ENCODE peak calls at places on chromosome 16, in five cellular contexts. One of them, this sample, is unnamed.

GRCh38 chr16:89031715-89032659 is 55.0 kb upstream of the CBFA2T3 start:
- DNase-seq in H1: no peak
- DNase-seq in K562: no peak
- DNase-seq in HepG2: no peak
- DNase-seq in GM12878: peak; percentile 71
- DNase-seq in this sample: no peak

GRCh38 chr16:54361813-54362212 is 75.2 kb upstream of the IRX3 start:
- DNase-seq in H1: no peak
- DNase-seq in K562: no peak
- DNase-seq in HepG2: no peak
- DNase-seq in GM12878: no peak
- DNase-seq in this sample: peak; percentile 53

GRCh38 chr16:26765087-26765486 is 301.6 kb upstream of the C16orf82 start:
- DNase-seq in H1: peak; percentile 49
- DNase-seq in K562: peak; percentile 28
- DNase-seq in HepG2: peak; percentile 13
- DNase-seq in GM12878: no peak
- DNase-seq in this sample: peak; percentile 22

GRCh38 chr16:22739077-22739476 is 74.9 kb upstream of the HS3ST2 start:
- DNase-seq in H1: no peak
- DNase-seq in K562: no peak
- DNase-seq in HepG2: no peak
- DNase-seq in GM12878: no peak
- DNase-seq in this sample: no peak

GRCh38 chr16:59698341-59698979 is 964.3 kb upstream of the GOT2 start:
- DNase-seq in H1: no peak
- DNase-seq in K562: no peak
- DNase-seq in HepG2: no peak
- DNase-seq in GM12878: no peak
- DNase-seq in this sample: no peak

GRCh38 chr16:48053346-48053745 is 102.4 kb downstream of the ABCC12 start:
- DNase-seq in H1: peak; percentile 51
- DNase-seq in K562: no peak
- DNase-seq in HepG2: no peak
- DNase-seq in GM12878: no peak
- DNase-seq in this sample: peak; percentile 77

GRCh38 chr16:66881014-66881417 is 701 bp downstream of the PDP2 start:
- DNase-seq in H1: no peak
- DNase-seq in K562: no peak
- DNase-seq in HepG2: no peak
- DNase-seq in GM12878: no peak
- DNase-seq in this sample: peak; percentile 31

GRCh38 chr16:20620770-20621169 is 44.6 kb upstream of the ACSM2B start:
- DNase-seq in H1: no peak
- DNase-seq in K562: no peak
- DNase-seq in HepG2: no peak
- DNase-seq in GM12878: no peak
- DNase-seq in this sample: no peak

GRCh38 chr16:24689128-24689527 is 40.3 kb upstream of the TNRC6A start:
- DNase-seq in H1: no peak
- DNase-seq in K562: peak; percentile 42
- DNase-seq in HepG2: peak; percentile 53
- DNase-seq in GM12878: no peak
- DNase-seq in this sample: peak; percentile 78

GRCh38 chr16:12999368-12999767 is 98.0 kb downstream of the SHISA9 start:
- DNase-seq in H1: no peak
- DNase-seq in K562: no peak
- DNase-seq in HepG2: no peak
- DNase-seq in GM12878: no peak
- DNase-seq in this sample: no peak

GRCh38 chr16:48350716-48351115 is 34.5 kb downstream of the SIAH1 start:
- DNase-seq in H1: no peak
- DNase-seq in K562: no peak
- DNase-seq in HepG2: no peak
- DNase-seq in GM12878: no peak
- DNase-seq in this sample: no peak

GRCh38 chr16:50190292-50190691 is 37.2 kb downstream of the TENT4B start:
- DNase-seq in H1: no peak
- DNase-seq in K562: no peak
- DNase-seq in HepG2: no peak
- DNase-seq in GM12878: no peak
- DNase-seq in this sample: no peak

GRCh38 chr16:17228048-17228707 is 242.6 kb downstream of the XYLT1 start:
- DNase-seq in H1: no peak
- DNase-seq in K562: peak; percentile 35
- DNase-seq in HepG2: no peak
- DNase-seq in GM12878: no peak
- DNase-seq in this sample: no peak

GRCh38 chr16:745739-746138 is 4.9 kb upstream of the CIAO3 start:
- DNase-seq in H1: peak; percentile 85
- DNase-seq in K562: peak; percentile 77
- DNase-seq in HepG2: no peak
- DNase-seq in GM12878: no peak
- DNase-seq in this sample: peak; percentile 91

GRCh38 chr16:89308391-89309333 is 91.2 kb downstream of the ZNF778 start:
- DNase-seq in H1: peak; percentile 90
- DNase-seq in K562: peak; percentile 32
- DNase-seq in HepG2: no peak
- DNase-seq in GM12878: no peak
- DNase-seq in this sample: peak; percentile 86

GRCh38 chr16:80924372-80924978 is 82.2 kb downstream of the CMC2 start:
- DNase-seq in H1: peak; percentile 88
- DNase-seq in K562: peak; percentile 63
- DNase-seq in HepG2: peak; percentile 54
- DNase-seq in GM12878: no peak
- DNase-seq in this sample: peak; percentile 90

GRCh38 chr16:79542196-79542859 is 58.2 kb downstream of the MAF start:
- DNase-seq in H1: no peak
- DNase-seq in K562: no peak
- DNase-seq in HepG2: no peak
- DNase-seq in GM12878: no peak
- DNase-seq in this sample: no peak

GRCh38 chr16:89738072-89738377 is 16.7 kb downstream of the ZNF276 start:
- DNase-seq in H1: no peak
- DNase-seq in K562: no peak
- DNase-seq in HepG2: no peak
- DNase-seq in GM12878: no peak
- DNase-seq in this sample: no peak

GRCh38 chr16:79690159-79690558 is 89.6 kb upstream of the MAF start:
- DNase-seq in H1: no peak
- DNase-seq in K562: no peak
- DNase-seq in HepG2: no peak
- DNase-seq in GM12878: no peak
- DNase-seq in this sample: no peak

GRCh38 chr16:46883353-46883689 is 841 bp upstream of the GPT2 start:
- DNase-seq in H1: no peak
- DNase-seq in K562: no peak
- DNase-seq in HepG2: peak; percentile 97
- DNase-seq in GM12878: no peak
- DNase-seq in this sample: no peak

GRCh38 chr16:54282202-54282922 is 4.2 kb downstream of the IRX3 start:
- DNase-seq in H1: peak; percentile 84
- DNase-seq in K562: peak; percentile 73
- DNase-seq in HepG2: no peak
- DNase-seq in GM12878: no peak
- DNase-seq in this sample: peak; percentile 81

GRCh38 chr16:81136331-81137011 is 40.3 kb upstream of the GCSH start:
- DNase-seq in H1: no peak
- DNase-seq in K562: no peak
- DNase-seq in HepG2: no peak
- DNase-seq in GM12878: no peak
- DNase-seq in this sample: no peak

GRCh38 chr16:1048442-1049112 is 24.0 kb upstream of the SSTR5 start:
- DNase-seq in H1: peak; percentile 81
- DNase-seq in K562: peak; percentile 72
- DNase-seq in HepG2: peak; percentile 14
- DNase-seq in GM12878: no peak
- DNase-seq in this sample: peak; percentile 93

GRCh38 chr16:30619643-30620042 is 9.5 kb upstream of the ZNF689 start:
- DNase-seq in H1: no peak
- DNase-seq in K562: no peak
- DNase-seq in HepG2: no peak
- DNase-seq in GM12878: no peak
- DNase-seq in this sample: no peak

GRCh38 chr16:23575834-23576233 is 18.3 kb downstream of the UBFD1 start:
- DNase-seq in H1: no peak
- DNase-seq in K562: no peak
- DNase-seq in HepG2: no peak
- DNase-seq in GM12878: no peak
- DNase-seq in this sample: peak; percentile 20

GRCh38 chr16:971582-971905 is 760 bp upstream of the LMF1 start:
- DNase-seq in H1: no peak
- DNase-seq in K562: no peak
- DNase-seq in HepG2: no peak
- DNase-seq in GM12878: no peak
- DNase-seq in this sample: no peak

GRCh38 chr16:31508706-31509523 is 724 bp upstream of the RUSF1 start:
- DNase-seq in H1: no peak
- DNase-seq in K562: peak; percentile 72
- DNase-seq in HepG2: peak; percentile 23
- DNase-seq in GM12878: no peak
- DNase-seq in this sample: no peak

GRCh38 chr16:77961811-77962210 is 60.5 kb upstream of the CLEC3A start:
- DNase-seq in H1: no peak
- DNase-seq in K562: no peak
- DNase-seq in HepG2: no peak
- DNase-seq in GM12878: no peak
- DNase-seq in this sample: no peak

GRCh38 chr16:4682084-4682581 is 11.2 kb upstream of the NUDT16L1 start:
- DNase-seq in H1: no peak
- DNase-seq in K562: no peak
- DNase-seq in HepG2: no peak
- DNase-seq in GM12878: no peak
- DNase-seq in this sample: no peak

GRCh38 chr16:80197790-80198201 is 343.0 kb upstream of the DYNLRB2 start:
- DNase-seq in H1: no peak
- DNase-seq in K562: no peak
- DNase-seq in HepG2: peak; percentile 79
- DNase-seq in GM12878: no peak
- DNase-seq in this sample: no peak

GRCh38 chr16:66741131-66741900 is 10.1 kb downstream of the DYNC1LI2 start:
- DNase-seq in H1: no peak
- DNase-seq in K562: peak; percentile 35
- DNase-seq in HepG2: peak; percentile 20
- DNase-seq in GM12878: no peak
- DNase-seq in this sample: no peak

DNA sequence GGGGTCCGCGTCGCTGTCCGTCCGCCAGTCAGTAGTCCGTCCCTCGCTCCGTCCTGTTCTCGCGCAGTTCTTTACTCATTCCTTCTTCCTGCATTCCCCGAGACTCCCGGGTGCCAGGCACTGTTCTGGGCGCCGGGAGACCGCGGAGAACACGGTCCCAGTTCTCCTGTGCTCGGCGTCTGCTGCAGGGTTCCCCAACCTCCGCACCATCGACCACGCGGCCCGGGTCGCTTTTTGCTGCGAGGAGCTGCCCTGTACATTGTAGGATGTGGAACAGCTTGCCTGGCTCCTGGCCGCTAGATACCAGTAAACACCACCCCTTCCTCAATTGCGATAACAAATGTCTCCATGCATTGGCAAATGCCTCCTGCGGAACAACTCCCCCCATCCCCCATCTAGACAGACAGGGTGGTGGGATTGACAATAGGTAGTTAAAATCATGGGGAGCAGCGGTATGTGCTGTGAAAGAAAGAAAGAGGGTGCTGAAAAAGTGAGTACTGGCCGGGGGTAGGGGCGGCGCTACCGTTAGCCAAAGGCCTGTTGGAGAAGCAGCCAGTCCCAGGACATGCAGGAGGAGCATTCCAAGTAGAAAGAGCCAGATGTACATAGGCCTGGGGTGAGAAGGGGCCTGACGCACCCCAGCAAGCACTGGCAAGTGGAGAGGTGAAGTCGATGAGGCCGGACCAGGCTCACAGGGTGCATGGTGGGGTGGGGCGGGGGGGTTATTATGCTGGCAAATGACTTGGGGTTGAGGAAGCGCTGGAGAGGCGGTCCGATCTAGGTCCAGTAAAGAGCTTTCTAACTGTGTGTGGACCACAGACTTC is 655 bp downstream of the TRAF7 start:
- DNase-seq in H1: no peak
- DNase-seq in K562: peak; percentile 39
- DNase-seq in HepG2: peak; percentile 39
- DNase-seq in GM12878: no peak
- DNase-seq in this sample: peak; percentile 56
- H2AFZ ChIP-seq in H1: no peak overlapping the region
- H2AFZ ChIP-seq in K562: peak overlapping the region; percentile 52
- H2AFZ ChIP-seq in HepG2: no peak overlapping the region
- H2AFZ ChIP-seq in GM12878: no peak overlapping the region
- H2AFZ ChIP-seq in this sample: no peak overlapping the region

DNA sequence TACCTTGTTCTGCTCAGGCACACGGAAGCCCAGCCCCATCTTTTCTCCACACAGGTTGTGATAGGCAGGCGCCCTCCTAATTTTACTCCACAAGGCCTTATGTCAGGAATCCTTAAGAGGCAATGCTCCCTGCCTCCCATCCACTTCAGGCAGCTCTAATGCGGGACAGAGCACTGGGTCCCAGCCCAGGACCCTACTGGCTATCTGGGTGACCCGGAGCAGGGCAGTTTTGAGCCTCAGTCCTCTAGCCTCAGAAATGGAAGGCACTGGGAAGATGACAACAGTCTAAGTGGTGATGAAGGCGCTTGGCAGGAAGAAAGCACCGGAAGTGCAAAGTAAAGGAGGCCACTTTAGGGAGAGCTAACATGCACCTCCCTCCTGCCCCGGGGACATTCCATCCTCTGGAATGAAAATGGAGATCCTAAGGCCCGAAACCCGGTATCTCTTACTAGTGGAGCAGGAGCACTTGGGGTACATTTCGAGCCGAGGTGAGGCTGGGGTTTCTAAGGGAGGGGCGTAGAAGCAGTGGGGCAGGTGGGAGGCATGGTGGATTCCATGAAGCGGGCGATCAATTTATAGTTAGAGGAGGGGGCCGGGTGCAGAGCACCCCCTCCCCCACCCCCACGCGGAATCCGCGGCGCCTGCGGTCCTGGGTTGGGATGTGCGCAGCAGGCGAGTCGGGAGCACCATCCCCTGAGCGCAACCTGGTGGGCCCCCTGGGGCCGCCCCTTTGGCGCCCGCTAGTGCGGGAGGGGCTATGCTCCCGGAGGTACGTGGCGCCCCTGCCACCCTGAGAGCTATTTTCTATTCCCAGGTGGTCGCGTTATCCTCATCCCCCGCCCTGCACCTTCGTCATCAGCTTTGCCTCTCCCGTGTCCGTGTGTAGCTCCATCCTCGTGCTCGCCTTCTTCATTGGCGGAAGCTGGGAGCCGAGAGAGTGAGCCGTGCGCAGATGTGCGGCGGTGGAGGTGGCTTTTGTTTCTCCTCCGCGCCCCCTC is 4.9 kb downstream of the MT1F start:
- DNase-seq in H1: no peak
- DNase-seq in K562: no peak
- DNase-seq in HepG2: no peak
- DNase-seq in GM12878: no peak
- DNase-seq in this sample: peak; percentile 65
- H3K4me2 ChIP-seq in H1: peak overlapping the region; percentile 61
- H3K4me2 ChIP-seq in K562: no peak overlapping the region
- H3K4me2 ChIP-seq in HepG2: no peak overlapping the region
- H3K4me2 ChIP-seq in GM12878: no peak overlapping the region
- H3K4me2 ChIP-seq in this sample: peak overlapping the region; percentile 92

GRCh38 chr16:10754941-10755340 is 11.3 kb downstream of the NUBP1 start:
- DNase-seq in H1: no peak
- DNase-seq in K562: no peak
- DNase-seq in HepG2: no peak
- DNase-seq in GM12878: no peak
- DNase-seq in this sample: no peak
- TF ChIP-seq CREB1 in H1: no peak
- TF ChIP-seq CREB1 in K562: no peak
- TF ChIP-seq CREB1 in HepG2: peak; percentile 2
- TF ChIP-seq CREB1 in GM12878: no peak
- TF ChIP-seq CREB1 in this sample: no peak

GRCh38 chr16:85978291-85978775 is 79.4 kb downstream of the IRF8 start:
- DNase-seq in H1: no peak
- DNase-seq in K562: no peak
- DNase-seq in HepG2: no peak
- DNase-seq in GM12878: no peak
- DNase-seq in this sample: no peak
- H2AFZ ChIP-seq in H1: no peak overlapping the region
- H2AFZ ChIP-seq in K562: no peak overlapping the region
- H2AFZ ChIP-seq in HepG2: no peak overlapping the region
- H2AFZ ChIP-seq in GM12878: no peak overlapping the region
- H2AFZ ChIP-seq in this sample: no peak overlapping the region

This sample was measured in GM23338.